ENCODE peak calls at places on chromosomes 12 and 14, in nine cellular contexts. Z is coronary artery, J is NB4, Q is fibroblast of mammary gland, X is AG09319, W is sigmoid colon, U is bronchial epithelial cell, E is WTC11, N is fibroblast of pulmonary artery. K is an unnamed sample.

GRCh38 chr12:57629897-57630471 is 3.0 kb downstream of the B4GALNT1 start:
- DNase-seq in N (no peak), W (peak), Q (no peak), J (no peak), X (no peak), E (no peak), Z (peak), U (no peak), K (no peak)

GRCh38 chr12:18479266-18479665 is 217.9 kb downstream of the PIK3C2G start:
- DNase-seq in N (no peak), X (no peak), E (no peak), Z (no peak), W (no peak), J (no peak), U (peak), Q (no peak), K (no peak)

GRCh38 chr12:105457026-105457425 is 126.5 kb downstream of the C12orf75 start:
- DNase-seq in Q (no peak), N (no peak), Z (no peak), W (no peak), E (no peak), U (no peak), X (no peak), J (no peak), K (no peak)

GRCh38 chr12:19847294-19848059 is 408.2 kb downstream of the AEBP2 start:
- DNase-seq in Z (no peak), Q (peak), N (peak), W (no peak), E (no peak), X (no peak), J (peak), U (no peak), K (no peak)

GRCh38 chr12:25887367-25887766 is 71.1 kb upstream of the RASSF8 start:
- DNase-seq in W (no peak), U (no peak), Z (no peak), N (no peak), X (no peak), Q (no peak), E (no peak), J (no peak), K (no peak)

GRCh38 chr14:67491741-67492504 is 3.4 kb upstream of the TMEM229B start:
- DNase-seq in J (no peak), E (no peak), X (no peak), Z (no peak), N (no peak), Q (no peak), U (no peak), W (no peak), K (no peak)

GRCh38 chr14:90177537-90178189 is 78.7 kb upstream of the PSMC1 start:
- DNase-seq in J (no peak), U (no peak), N (no peak), E (no peak), Z (no peak), Q (peak), W (no peak), X (no peak), K (no peak)

GRCh38 chr14:100641274-100641860 is 54.1 kb upstream of the BEGAIN start:
- DNase-seq in X (no peak), N (no peak), E (no peak), W (no peak), Z (no peak), U (peak), Q (no peak), J (no peak), K (no peak)

GRCh38 chr12:92927436-92928116 is 1.5 kb downstream of the EEA1 start:
- DNase-seq in Z (no peak), N (peak), J (peak), X (peak), Q (peak), W (no peak), U (peak), E (no peak), K (no peak)

GRCh38 chr14:61527325-61528100 is 167.8 kb upstream of the HIF1A start:
- DNase-seq in N (peak), W (no peak), Z (no peak), E (no peak), U (peak), Q (peak), J (peak), X (no peak), K (no peak)

GRCh38 chr12:64082866-64083268 is 139.2 kb downstream of the KICS2 start:
- DNase-seq in Z (no peak), Q (no peak), U (no peak), W (no peak), E (no peak), X (no peak), N (no peak), J (no peak), K (no peak)

GRCh38 chr12:18718462-18718861 is 19.4 kb downstream of the PLCZ1 start:
- DNase-seq in E (no peak), N (no peak), Q (no peak), U (peak), Z (no peak), J (no peak), X (no peak), W (no peak), K (no peak)

GRCh38 chr12:124236651-124237050 is 58.2 kb upstream of the RFLNA start:
- DNase-seq in J (no peak), Q (peak), N (peak), Z (no peak), E (no peak), X (no peak), W (no peak), U (peak), K (no peak)

GRCh38 chr12:111107392-111108178 is 187.2 kb upstream of the MYL2 start:
- DNase-seq in Q (no peak), W (peak), Z (no peak), N (no peak), E (no peak), U (no peak), X (no peak), J (no peak), K (no peak)

GRCh38 chr14:105167303-105168092 is 1.1 kb downstream of the JAG2 start:
- DNase-seq in X (no peak), Z (no peak), U (peak), Q (no peak), W (no peak), J (no peak), E (no peak), N (no peak), K (no peak)

GRCh38 chr12:3227076-3227975 is 150.1 kb downstream of the TSPAN9 start:
- DNase-seq in X (no peak), N (no peak), U (no peak), W (no peak), Q (no peak), Z (no peak), E (peak), J (peak), K (no peak)
- TF ChIP-seq CTCF in X (no peak), N (no peak), U (no peak), W (no peak), Q (no peak), Z (no peak), E (no peak), J (peak), K (no peak)

GRCh38 chr12:54285150-54286041 is 4.9 kb downstream of the HNRNPA1 start:
- DNase-seq in X (no peak), Q (no peak), J (peak), N (no peak), Z (no peak), E (no peak), W (no peak), U (no peak), K (no peak)
- TF ChIP-seq CTCF in X (peak), Q (peak), J (no peak), N (peak), Z (no peak), E (no peak), W (no peak), U (peak), K (no peak)

DNA sequence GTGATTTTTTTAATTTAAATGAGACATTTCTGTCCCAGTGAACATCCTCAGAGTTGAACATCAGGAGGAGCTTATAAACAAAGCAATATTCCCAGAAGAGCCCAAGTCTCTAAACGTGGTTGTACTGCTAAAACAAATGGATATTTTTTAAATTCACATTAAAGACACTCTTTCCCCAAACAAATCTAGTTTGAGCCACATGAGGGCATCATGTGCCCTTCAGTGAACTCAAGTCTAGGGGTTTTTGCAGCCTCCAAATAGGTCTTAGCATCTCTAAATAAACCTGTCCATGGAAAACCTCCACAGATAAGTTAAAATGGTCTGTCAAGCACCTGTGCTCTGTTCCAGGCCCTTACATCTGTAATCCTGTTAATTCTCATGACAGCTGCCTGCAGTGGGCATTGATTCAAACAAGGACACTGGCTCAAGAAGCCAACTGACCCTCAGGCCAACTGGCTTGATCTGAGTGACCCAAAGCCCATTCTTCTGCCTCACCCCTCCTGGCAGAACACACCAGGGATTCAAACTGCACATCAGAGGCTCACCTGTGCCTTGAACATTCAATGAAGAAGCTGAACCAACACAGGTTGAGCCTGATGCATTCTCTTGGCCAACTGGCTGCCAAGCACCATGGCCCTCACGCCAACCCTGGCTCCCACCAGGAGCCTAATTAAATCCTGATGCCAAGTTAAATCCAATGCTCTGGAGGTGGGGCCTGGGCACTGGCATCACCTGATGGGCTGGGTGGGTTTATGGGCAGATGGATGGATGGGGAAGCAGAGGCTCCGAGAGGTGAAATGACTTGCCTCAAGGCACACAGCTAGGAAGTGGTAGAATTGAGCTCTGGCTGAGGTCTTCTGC is 8.6 kb downstream of the ISCU start:
- DNase-seq in E (no peak), Z (no peak), Q (peak), U (peak), N (peak), X (peak), J (peak), W (no peak), K (no peak)
- TF ChIP-seq CTCF in E (no peak), Z (peak), Q (peak), U (no peak), N (peak), X (peak), J (peak), W (no peak), K (peak)

GRCh38 chr14:101708853-101709532 is 52.5 kb upstream of the PPP2R5C start:
- DNase-seq in W (no peak), Z (no peak), N (no peak), E (no peak), J (no peak), U (no peak), X (no peak), Q (no peak), K (no peak)
- TF ChIP-seq CTCF in W (no peak), Z (no peak), N (no peak), E (no peak), J (no peak), U (no peak), X (no peak), Q (no peak), K (no peak)

DNA sequence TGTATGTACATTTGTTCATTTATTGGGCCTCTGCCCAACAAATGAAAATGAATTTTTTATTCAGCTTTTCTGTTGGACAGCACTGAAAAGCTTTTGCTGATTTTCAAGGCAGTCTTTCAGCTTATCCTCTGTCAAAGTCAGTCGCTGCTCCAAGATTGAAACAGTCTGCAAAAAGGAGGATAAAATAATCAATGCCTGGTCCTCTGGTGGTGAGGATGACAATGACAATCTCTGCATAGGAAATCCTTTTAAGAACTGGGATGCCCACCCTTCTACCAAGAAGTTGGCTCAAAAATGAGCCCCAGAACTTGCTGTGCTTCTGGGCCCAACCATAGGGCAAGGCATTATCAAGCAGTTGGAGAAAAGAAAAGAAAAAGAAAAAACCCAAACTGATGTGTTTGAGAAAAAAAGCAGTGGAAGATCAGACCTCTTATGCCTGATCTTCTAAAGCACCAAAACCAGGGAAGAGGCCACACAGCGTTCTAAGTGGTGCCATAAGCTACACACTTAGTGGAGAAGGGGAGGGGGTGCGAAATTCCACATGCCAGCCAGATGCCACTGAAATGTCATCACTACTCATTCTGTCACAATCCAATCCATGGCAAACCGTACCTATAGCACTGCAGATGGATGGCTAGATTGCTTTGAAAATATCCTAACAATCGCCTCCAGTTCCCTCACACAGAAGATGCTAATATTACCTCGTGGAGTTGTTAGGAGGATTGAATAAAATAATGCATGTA is 69.0 kb upstream of the DUSP6 start:
- DNase-seq in N (no peak), X (no peak), E (no peak), Q (no peak), W (no peak), U (no peak), J (no peak), Z (no peak), K (no peak)
- TF ChIP-seq CTCF in N (no peak), X (no peak), E (no peak), Q (peak), W (no peak), U (no peak), J (peak), Z (no peak), K (no peak)

GRCh38 chr14:69648480-69649414 is 37.4 kb downstream of the SUSD6 start:
- DNase-seq in E (no peak), N (peak), Q (peak), Z (no peak), W (no peak), U (peak), J (no peak), X (no peak), K (no peak)

GRCh38 chr14:69651653-69652052 is 40.3 kb downstream of the SUSD6 start:
- DNase-seq in U (peak), Q (no peak), Z (no peak), W (no peak), E (no peak), N (no peak), X (no peak), J (peak), K (no peak)

GRCh38 chr14:69650948-69651369 is 39.6 kb downstream of the SUSD6 start:
- DNase-seq in U (peak), X (no peak), Q (no peak), E (no peak), W (no peak), Z (no peak), N (peak), J (no peak), K (no peak)

GRCh38 chr14:69654109-69654508 is 42.7 kb downstream of the SUSD6 start:
- DNase-seq in X (no peak), N (no peak), W (no peak), U (peak), E (no peak), Z (no peak), Q (no peak), J (no peak), K (no peak)

GRCh38 chr14:69652942-69653680 is 41.7 kb downstream of the SUSD6 start:
- DNase-seq in Z (no peak), W (no peak), X (no peak), J (peak), U (no peak), Q (no peak), E (no peak), N (no peak), K (no peak)
- TF ChIP-seq CTCF in Z (no peak), W (no peak), X (no peak), J (no peak), U (no peak), Q (no peak), E (no peak), N (no peak), K (no peak)

GRCh38 chr12:69068431-69068830 is 135.5 kb upstream of the CPM start:
- DNase-seq in Q (peak), U (peak), N (peak), Z (no peak), J (peak), X (no peak), E (no peak), W (no peak), K (no peak)

GRCh38 chr12:69064734-69065413 is 131.9 kb upstream of the CPM start:
- DNase-seq in W (no peak), Q (no peak), E (no peak), J (no peak), Z (no peak), N (no peak), U (peak), X (no peak), K (no peak)

GRCh38 chr12:69065804-69066203 is 132.8 kb upstream of the CPM start:
- DNase-seq in E (no peak), X (no peak), Q (no peak), J (no peak), U (peak), N (no peak), W (no peak), Z (no peak), K (no peak)

GRCh38 chr12:69067713-69068112 is 134.7 kb upstream of the CPM start:
- DNase-seq in E (no peak), X (no peak), Z (no peak), U (no peak), Q (no peak), W (no peak), N (no peak), J (no peak), K (no peak)

DNA sequence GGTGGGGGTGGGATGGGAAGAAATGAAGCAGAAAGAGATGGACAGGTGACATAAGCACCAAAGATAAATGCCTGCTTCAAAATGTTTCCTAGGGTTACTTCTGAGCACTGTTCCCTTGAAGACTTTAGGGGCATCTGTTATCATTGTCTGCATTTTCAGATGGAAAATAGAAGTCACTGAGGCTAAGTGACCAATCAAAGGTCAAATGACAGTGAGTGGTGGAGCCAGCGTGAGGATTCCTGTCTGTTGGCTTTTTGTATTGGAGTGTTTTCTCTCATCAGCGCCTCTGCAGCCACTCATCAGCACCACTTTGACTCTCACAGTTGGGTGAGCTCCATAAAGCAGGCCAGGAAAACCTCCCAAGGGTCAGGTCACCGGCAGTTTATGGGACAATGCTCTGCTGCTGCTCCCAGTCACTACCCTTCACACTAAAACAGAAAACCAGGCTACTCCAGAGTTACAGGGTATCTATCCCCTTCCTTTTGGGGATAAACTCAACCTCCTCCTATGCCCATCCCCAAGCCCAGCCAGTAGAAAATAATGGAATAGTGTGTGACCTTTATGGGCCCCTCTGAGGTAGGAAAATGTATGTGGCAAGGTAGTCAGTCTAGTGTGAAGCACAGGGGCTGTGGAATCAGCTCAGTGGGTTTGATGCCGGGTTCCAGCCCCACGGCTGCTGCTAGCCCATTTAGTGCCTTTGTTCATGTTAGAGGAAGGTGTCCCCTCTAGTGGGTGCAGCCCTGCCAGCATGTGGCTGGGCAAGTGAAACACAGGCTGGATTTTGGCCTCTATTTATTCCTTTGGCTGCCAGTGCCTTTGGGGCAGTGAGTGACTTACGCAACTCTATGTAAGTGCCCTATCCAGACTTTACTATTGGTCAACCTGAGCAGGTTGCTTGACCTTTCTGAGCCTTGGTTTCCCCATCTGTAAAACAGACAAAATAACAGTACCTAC is 133.7 kb upstream of the CPM start:
- DNase-seq in W (no peak), Z (no peak), X (no peak), J (peak), E (no peak), N (no peak), U (no peak), Q (no peak), K (no peak)
- TF ChIP-seq CTCF in W (no peak), Z (no peak), X (no peak), J (no peak), E (no peak), N (no peak), U (no peak), Q (no peak), K (no peak)

K was measured in D721Med.